ENCODE peak calls at places on chromosome 13, in eight cellular contexts. One of them, this sample, is unnamed. For H3K79me2, the result is how much of the 10 kb centered on the place peaks cover.

GRCh38 chr13:32150794-32151193 is 119.2 kb downstream of the FRY start:
- DNase-seq in GM23248: peak
- DNase-seq in GM23338: no peak
- DNase-seq in Karpas-422: no peak
- DNase-seq in HCT116: no peak
- DNase-seq in keratinocyte: no peak
- DNase-seq in fibroblast of lung: peak
- DNase-seq in DND-41: no peak
- DNase-seq in this sample: no peak

GRCh38 chr13:113053376-113053775 is 52.2 kb upstream of the F7 start:
- DNase-seq in GM23248: no peak
- DNase-seq in GM23338: no peak
- DNase-seq in Karpas-422: no peak
- DNase-seq in HCT116: no peak
- DNase-seq in keratinocyte: no peak
- DNase-seq in fibroblast of lung: no peak
- DNase-seq in DND-41: no peak
- DNase-seq in this sample: no peak

GRCh38 chr13:70311175-70311574 is 202.9 kb upstream of the KLHL1 start:
- DNase-seq in GM23248: no peak
- DNase-seq in GM23338: no peak
- DNase-seq in Karpas-422: no peak
- DNase-seq in HCT116: no peak
- DNase-seq in keratinocyte: no peak
- DNase-seq in fibroblast of lung: no peak
- DNase-seq in DND-41: no peak
- DNase-seq in this sample: no peak

GRCh38 chr13:95023405-95023804 is 277.8 kb downstream of the ABCC4 start:
- DNase-seq in GM23248: no peak
- DNase-seq in GM23338: no peak
- DNase-seq in Karpas-422: no peak
- DNase-seq in HCT116: no peak
- DNase-seq in keratinocyte: no peak
- DNase-seq in fibroblast of lung: no peak
- DNase-seq in DND-41: no peak
- DNase-seq in this sample: peak

GRCh38 chr13:94959616-94960015 is 247.3 kb upstream of the SOX21 start:
- DNase-seq in GM23248: no peak
- DNase-seq in GM23338: no peak
- DNase-seq in Karpas-422: no peak
- DNase-seq in HCT116: no peak
- DNase-seq in keratinocyte: no peak
- DNase-seq in fibroblast of lung: no peak
- DNase-seq in DND-41: no peak
- DNase-seq in this sample: no peak

GRCh38 chr13:67043901-67044300 is 186.2 kb downstream of the PCDH9 start:
- DNase-seq in GM23248: no peak
- DNase-seq in GM23338: no peak
- DNase-seq in Karpas-422: no peak
- DNase-seq in HCT116: no peak
- DNase-seq in keratinocyte: no peak
- DNase-seq in fibroblast of lung: peak
- DNase-seq in DND-41: no peak
- DNase-seq in this sample: no peak

GRCh38 chr13:25910243-25910642 is 141.6 kb downstream of the SHISA2 start:
- DNase-seq in GM23248: no peak
- DNase-seq in GM23338: no peak
- DNase-seq in Karpas-422: no peak
- DNase-seq in HCT116: no peak
- DNase-seq in keratinocyte: no peak
- DNase-seq in fibroblast of lung: no peak
- DNase-seq in DND-41: no peak
- DNase-seq in this sample: no peak

GRCh38 chr13:75489502-75490263 is 7.7 kb upstream of the TBC1D4 start:
- DNase-seq in GM23248: peak
- DNase-seq in GM23338: no peak
- DNase-seq in Karpas-422: no peak
- DNase-seq in HCT116: no peak
- DNase-seq in keratinocyte: no peak
- DNase-seq in fibroblast of lung: peak
- DNase-seq in DND-41: no peak
- DNase-seq in this sample: peak

GRCh38 chr13:34107814-34108213 is 289.9 kb downstream of the RFC3 start:
- DNase-seq in GM23248: peak
- DNase-seq in GM23338: no peak
- DNase-seq in Karpas-422: no peak
- DNase-seq in HCT116: no peak
- DNase-seq in keratinocyte: no peak
- DNase-seq in fibroblast of lung: peak
- DNase-seq in DND-41: no peak
- DNase-seq in this sample: no peak

GRCh38 chr13:19060311-19061002 is 121.2 kb downstream of the TUBA3C start:
- DNase-seq in GM23248: no peak
- DNase-seq in GM23338: no peak
- DNase-seq in Karpas-422: no peak
- DNase-seq in HCT116: no peak
- DNase-seq in keratinocyte: no peak
- DNase-seq in fibroblast of lung: no peak
- DNase-seq in DND-41: no peak
- DNase-seq in this sample: no peak

GRCh38 chr13:68304287-68304893 is 1074.3 kb upstream of the PCDH9 start:
- DNase-seq in GM23248: peak
- DNase-seq in GM23338: peak
- DNase-seq in Karpas-422: peak
- DNase-seq in HCT116: peak
- DNase-seq in keratinocyte: no peak
- DNase-seq in fibroblast of lung: peak
- DNase-seq in DND-41: no peak
- DNase-seq in this sample: no peak

GRCh38 chr13:36362251-36362650 is 16.1 kb upstream of the SPART start:
- DNase-seq in GM23248: peak
- DNase-seq in GM23338: no peak
- DNase-seq in Karpas-422: no peak
- DNase-seq in HCT116: no peak
- DNase-seq in keratinocyte: no peak
- DNase-seq in fibroblast of lung: peak
- DNase-seq in DND-41: no peak
- DNase-seq in this sample: peak

GRCh38 chr13:60986301-60986700 is 429.3 kb downstream of the PCDH20 start:
- DNase-seq in GM23248: no peak
- DNase-seq in GM23338: no peak
- DNase-seq in Karpas-422: no peak
- DNase-seq in HCT116: no peak
- DNase-seq in keratinocyte: no peak
- DNase-seq in fibroblast of lung: no peak
- DNase-seq in DND-41: no peak
- DNase-seq in this sample: no peak

GRCh38 chr13:113115363-113116205 is 7.0 kb upstream of the F10 start:
- DNase-seq in GM23248: no peak
- DNase-seq in GM23338: no peak
- DNase-seq in Karpas-422: no peak
- DNase-seq in HCT116: no peak
- DNase-seq in keratinocyte: no peak
- DNase-seq in fibroblast of lung: no peak
- DNase-seq in DND-41: no peak
- DNase-seq in this sample: no peak

GRCh38 chr13:110347535-110348308 is 40.6 kb downstream of the COL4A2 start:
- DNase-seq in GM23248: peak
- DNase-seq in GM23338: no peak
- DNase-seq in Karpas-422: no peak
- DNase-seq in HCT116: peak
- DNase-seq in keratinocyte: peak
- DNase-seq in fibroblast of lung: peak
- DNase-seq in DND-41: no peak
- DNase-seq in this sample: peak

GRCh38 chr13:110348751-110349150 is 41.7 kb downstream of the COL4A2 start:
- DNase-seq in GM23248: no peak
- DNase-seq in GM23338: no peak
- DNase-seq in Karpas-422: no peak
- DNase-seq in HCT116: no peak
- DNase-seq in keratinocyte: no peak
- DNase-seq in fibroblast of lung: no peak
- DNase-seq in DND-41: no peak
- DNase-seq in this sample: no peak

GRCh38 chr13:110350509-110350908 is 43.4 kb downstream of the COL4A2 start:
- DNase-seq in GM23248: no peak
- DNase-seq in GM23338: no peak
- DNase-seq in Karpas-422: no peak
- DNase-seq in HCT116: no peak
- DNase-seq in keratinocyte: no peak
- DNase-seq in fibroblast of lung: no peak
- DNase-seq in DND-41: no peak
- DNase-seq in this sample: no peak

GRCh38 chr13:110348309-110348625 is 41.2 kb downstream of the COL4A2 start:
- DNase-seq in GM23248: no peak
- DNase-seq in GM23338: no peak
- DNase-seq in Karpas-422: no peak
- DNase-seq in HCT116: no peak
- DNase-seq in keratinocyte: no peak
- DNase-seq in fibroblast of lung: no peak
- DNase-seq in DND-41: no peak
- DNase-seq in this sample: no peak

GRCh38 chr13:110349239-110349638 is 42.2 kb downstream of the COL4A2 start:
- DNase-seq in GM23248: no peak
- DNase-seq in GM23338: no peak
- DNase-seq in Karpas-422: no peak
- DNase-seq in HCT116: no peak
- DNase-seq in keratinocyte: no peak
- DNase-seq in fibroblast of lung: no peak
- DNase-seq in DND-41: no peak
- DNase-seq in this sample: no peak
- H3K79me2 ChIP-seq in GM23248: under half
- H3K79me2 ChIP-seq in GM23338: under half
- H3K79me2 ChIP-seq in Karpas-422: under half
- H3K79me2 ChIP-seq in HCT116: under half
- H3K79me2 ChIP-seq in keratinocyte: under half
- H3K79me2 ChIP-seq in fibroblast of lung: under half
- H3K79me2 ChIP-seq in DND-41: under half
- H3K79me2 ChIP-seq in this sample: under half

GRCh38 chr13:99991013-99991805 is 9.6 kb downstream of the ZIC2 start:
- DNase-seq in GM23248: no peak
- DNase-seq in GM23338: peak
- DNase-seq in Karpas-422: no peak
- DNase-seq in HCT116: no peak
- DNase-seq in keratinocyte: no peak
- DNase-seq in fibroblast of lung: no peak
- DNase-seq in DND-41: no peak
- DNase-seq in this sample: no peak
- H3K79me2 ChIP-seq in GM23248: under half
- H3K79me2 ChIP-seq in GM23338: under half
- H3K79me2 ChIP-seq in Karpas-422: under half
- H3K79me2 ChIP-seq in HCT116: under half
- H3K79me2 ChIP-seq in keratinocyte: under half
- H3K79me2 ChIP-seq in fibroblast of lung: under half
- H3K79me2 ChIP-seq in DND-41: under half
- H3K79me2 ChIP-seq in this sample: under half

GRCh38 chr13:98182589-98182988 is 5.5 kb upstream of the RNF113B start:
- DNase-seq in GM23248: peak
- DNase-seq in GM23338: no peak
- DNase-seq in Karpas-422: no peak
- DNase-seq in HCT116: no peak
- DNase-seq in keratinocyte: no peak
- DNase-seq in fibroblast of lung: no peak
- DNase-seq in DND-41: no peak
- DNase-seq in this sample: no peak
- H3K79me2 ChIP-seq in GM23248: half or more
- H3K79me2 ChIP-seq in GM23338: half or more
- H3K79me2 ChIP-seq in Karpas-422: under half
- H3K79me2 ChIP-seq in HCT116: under half
- H3K79me2 ChIP-seq in keratinocyte: under half
- H3K79me2 ChIP-seq in fibroblast of lung: half or more
- H3K79me2 ChIP-seq in DND-41: under half
- H3K79me2 ChIP-seq in this sample: under half

GRCh38 chr13:96492758-96493157 is 402.9 kb downstream of the HS6ST3 start:
- DNase-seq in GM23248: no peak
- DNase-seq in GM23338: no peak
- DNase-seq in Karpas-422: no peak
- DNase-seq in HCT116: no peak
- DNase-seq in keratinocyte: no peak
- DNase-seq in fibroblast of lung: no peak
- DNase-seq in DND-41: no peak
- DNase-seq in this sample: no peak

GRCh38 chr13:96490590-96490989 is 400.7 kb downstream of the HS6ST3 start:
- DNase-seq in GM23248: no peak
- DNase-seq in GM23338: no peak
- DNase-seq in Karpas-422: no peak
- DNase-seq in HCT116: no peak
- DNase-seq in keratinocyte: no peak
- DNase-seq in fibroblast of lung: no peak
- DNase-seq in DND-41: no peak
- DNase-seq in this sample: no peak

DNA sequence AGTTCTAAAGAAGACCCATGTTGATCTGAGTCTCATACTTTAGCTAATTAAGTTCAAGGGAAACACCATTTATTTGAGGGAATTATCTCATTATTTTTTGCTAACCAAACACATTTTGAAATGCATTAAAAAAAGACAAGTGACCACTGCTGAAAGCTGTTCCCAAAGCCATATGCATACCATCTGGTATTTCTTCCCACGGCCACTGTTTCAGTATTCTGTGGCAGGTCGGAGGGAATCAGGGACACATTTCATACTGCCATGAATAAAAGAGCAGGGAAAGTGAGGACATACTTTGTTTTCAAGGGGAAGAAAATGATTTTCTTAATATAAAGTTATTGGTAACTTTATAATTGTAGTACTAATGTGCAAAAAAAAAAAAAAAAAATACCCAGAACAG is 401.2 kb downstream of the HS6ST3 start:
- DNase-seq in GM23248: no peak
- DNase-seq in GM23338: no peak
- DNase-seq in Karpas-422: no peak
- DNase-seq in HCT116: no peak
- DNase-seq in keratinocyte: no peak
- DNase-seq in fibroblast of lung: no peak
- DNase-seq in DND-41: no peak
- DNase-seq in this sample: no peak
- H3K79me2 ChIP-seq in GM23248: under half
- H3K79me2 ChIP-seq in GM23338: under half
- H3K79me2 ChIP-seq in Karpas-422: under half
- H3K79me2 ChIP-seq in HCT116: under half
- H3K79me2 ChIP-seq in keratinocyte: under half
- H3K79me2 ChIP-seq in fibroblast of lung: under half
- H3K79me2 ChIP-seq in DND-41: under half
- H3K79me2 ChIP-seq in this sample: under half

This sample was measured in PC-9.